ENCODE peak calls at places on chromosomes 4 and X, in nine cellular contexts. U, E, I, K, S, J, X, Z and B are unnamed samples.

GRCh38 chr4:57102050-57102564 is 8.1 kb downstream of the IGFBP7 start:
- DNase-seq in U (no peak), E (no peak), I (no peak), K (peak; percentile 84), S (no peak), J (no peak), X (peak; percentile 83), Z (no peak), B (no peak)

GRCh38 chrX:43676960-43677582 is 21.0 kb downstream of the MAOA start:
- DNase-seq in U (peak; percentile 49), E (peak; percentile 82), I (no peak), K (no peak), S (peak; percentile 66), J (no peak), X (peak; percentile 65), Z (no peak), B (no peak)

GRCh38 chr4:87953776-87954175 is 21.7 kb upstream of the SPP1 start:
- DNase-seq in U (no peak), E (no peak), I (no peak), K (no peak), S (no peak), J (no peak), X (no peak), Z (no peak), B (no peak)

GRCh38 chrX:154436597-154437397 is at the start of gene GDI1:
- DNase-seq in U (peak; percentile 70), E (peak; percentile 60), I (peak; percentile 30), K (peak; percentile 74), S (peak; percentile 80), J (peak; percentile 57), X (peak; percentile 31), Z (peak; percentile 43), B (no peak)

GRCh38 chr4:84235545-84235944 is 263.5 kb downstream of the NKX6-1 start:
- DNase-seq in U (no peak), E (no peak), I (no peak), K (no peak), S (no peak), J (no peak), X (no peak), Z (no peak), B (no peak)

GRCh38 chr4:26873391-26874026 is 12.9 kb downstream of the STIM2 start:
- DNase-seq in U (no peak), E (peak; percentile 47), I (no peak), K (no peak), S (no peak), J (peak; percentile 62), X (no peak), Z (no peak), B (peak; percentile 74)

GRCh38 chrX:137072396-137072795 is 38.6 kb upstream of the GPR101 start:
- DNase-seq in U (no peak), E (no peak), I (no peak), K (no peak), S (no peak), J (no peak), X (no peak), Z (no peak), B (no peak)

GRCh38 chr4:51890760-51891159 is 47.8 kb downstream of the DCUN1D4 start:
- DNase-seq in U (no peak), E (no peak), I (no peak), K (no peak), S (no peak), J (no peak), X (no peak), Z (no peak), B (no peak)

GRCh38 chr4:158891256-158891655 is 122.4 kb downstream of the FNIP2 start:
- DNase-seq in U (no peak), E (no peak), I (no peak), K (no peak), S (no peak), J (no peak), X (no peak), Z (no peak), B (no peak)

GRCh38 chr4:25966171-25966570 is 52.2 kb downstream of the SMIM20 start:
- DNase-seq in U (no peak), E (peak; percentile 42), I (no peak), K (no peak), S (no peak), J (no peak), X (peak; percentile 54), Z (no peak), B (no peak)

GRCh38 chr4:105838082-105838481 is 57.2 kb upstream of the NPNT start:
- DNase-seq in U (no peak), E (no peak), I (no peak), K (no peak), S (no peak), J (no peak), X (no peak), Z (no peak), B (no peak)

GRCh38 chrX:49951524-49952193 is 29.3 kb downstream of the CLCN5 start:
- DNase-seq in U (no peak), E (no peak), I (no peak), K (no peak), S (no peak), J (no peak), X (peak; percentile 3), Z (no peak), B (no peak)

GRCh38 chr4:68182382-68182820 is 52.7 kb upstream of the TMPRSS11F start:
- DNase-seq in U (no peak), E (no peak), I (no peak), K (peak; percentile 48), S (no peak), J (no peak), X (no peak), Z (no peak), B (peak; percentile 43)

GRCh38 chr4:41881931-41882621 is 53.2 kb upstream of the TMEM33 start:
- DNase-seq in U (peak; percentile 71), E (peak; percentile 14), I (no peak), K (no peak), S (peak; percentile 52), J (no peak), X (no peak), Z (no peak), B (no peak)

GRCh38 chr4:126907389-126907788 is 725.4 kb upstream of the INTU start:
- DNase-seq in U (no peak), E (no peak), I (no peak), K (no peak), S (no peak), J (no peak), X (no peak), Z (no peak), B (no peak)

DNA sequence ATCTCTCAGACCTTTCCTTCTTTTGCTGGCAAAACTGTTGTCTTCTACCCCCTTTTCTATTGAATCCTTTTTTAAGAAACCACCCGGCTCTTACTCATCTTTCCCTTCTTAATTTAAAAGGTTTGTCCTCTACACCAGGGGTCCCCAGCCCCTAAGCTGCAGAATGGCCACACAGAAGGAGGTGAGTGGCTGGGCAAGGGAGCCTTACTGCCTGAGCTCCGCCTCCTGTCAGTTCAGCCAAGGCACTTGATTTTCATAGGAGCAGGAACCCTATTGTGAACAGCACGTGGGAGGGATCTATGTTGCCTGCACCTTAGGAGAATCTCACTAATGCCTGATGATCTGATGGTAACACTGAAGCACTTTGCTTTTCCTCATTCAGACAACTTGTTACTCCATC is 726.3 kb upstream of the INTU start:
- DNase-seq in U (peak; percentile 44), E (peak; percentile 38), I (no peak), K (no peak), S (peak; percentile 57), J (no peak), X (no peak), Z (no peak), B (no peak)
- H3K27ac ChIP-seq in U (no peak overlapping the region), E (no peak overlapping the region), I (no peak overlapping the region), K (no peak overlapping the region), S (no peak overlapping the region), J (no peak overlapping the region), X (no peak overlapping the region), Z (no peak overlapping the region), B (no peak overlapping the region)

GRCh38 chrX:106927023-106927422 is 6.8 kb downstream of the CLDN2 start:
- DNase-seq in U (no peak), E (no peak), I (no peak), K (no peak), S (no peak), J (no peak), X (no peak), Z (no peak), B (no peak)
- H3K27ac ChIP-seq in U (no peak overlapping the region), E (no peak overlapping the region), I (no peak overlapping the region), K (no peak overlapping the region), S (no peak overlapping the region), J (no peak overlapping the region), X (no peak overlapping the region), Z (no peak overlapping the region), B (no peak overlapping the region)

DNA sequence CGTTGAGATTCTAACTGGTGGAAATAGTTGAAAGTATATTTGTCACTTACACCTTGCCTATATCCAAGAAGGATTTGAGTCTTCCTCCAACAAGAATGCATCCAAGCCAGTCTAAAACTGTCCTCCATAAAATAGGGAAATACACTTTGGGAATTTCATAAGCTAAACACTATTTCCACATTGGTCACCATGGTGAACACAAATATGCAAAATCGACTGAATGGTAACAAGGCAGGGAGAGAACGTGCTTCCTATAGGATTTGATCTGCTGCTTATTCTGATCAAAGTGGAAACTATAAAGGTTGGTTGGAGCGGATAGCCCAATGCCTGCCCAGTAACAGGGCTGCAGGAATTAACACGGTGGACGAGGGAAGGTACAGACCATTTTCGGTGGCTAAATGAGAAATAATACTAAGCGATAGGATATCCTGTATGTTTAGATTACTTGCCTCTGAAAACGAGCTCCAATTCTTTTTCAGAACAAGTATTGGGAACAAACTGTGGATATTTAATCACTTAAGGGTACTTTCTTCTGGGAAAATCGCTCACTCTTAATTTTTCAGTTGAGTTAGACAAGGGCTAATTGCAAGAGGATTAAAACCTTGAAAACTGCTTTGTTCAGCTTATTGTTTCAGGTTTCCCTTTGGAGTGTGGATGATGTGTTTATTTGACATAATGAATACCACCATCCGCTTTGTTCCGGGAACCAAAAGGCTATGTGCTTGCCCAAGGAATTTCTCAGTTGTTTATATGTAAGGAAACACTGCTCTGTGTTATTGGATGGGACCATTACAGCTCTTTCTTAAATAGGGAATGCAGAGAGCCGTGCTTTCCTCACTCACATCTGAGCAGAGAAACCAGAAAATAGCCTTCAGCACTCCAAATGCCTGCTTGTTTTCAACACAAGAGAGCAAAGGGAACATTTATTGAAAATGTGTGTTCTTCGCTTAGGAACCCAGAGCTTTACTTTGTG is 194.4 kb downstream of the CBR4 start:
- DNase-seq in U (no peak), E (no peak), I (no peak), K (no peak), S (peak; percentile 68), J (no peak), X (peak; percentile 95), Z (no peak), B (no peak)
- H3K27ac ChIP-seq in U (peak overlapping the region; percentile 91), E (no peak overlapping the region), I (no peak overlapping the region), K (peak overlapping the region; percentile 88), S (peak overlapping the region; percentile 96), J (no peak overlapping the region), X (peak overlapping the region; percentile 32), Z (peak overlapping the region; percentile 79), B (peak overlapping the region; percentile 40)

GRCh38 chr4:31325300-31325699 is 605.1 kb downstream of the PCDH7 start:
- DNase-seq in U (no peak), E (no peak), I (no peak), K (no peak), S (no peak), J (no peak), X (no peak), Z (no peak), B (no peak)

GRCh38 chr4:31324814-31325213 is 604.6 kb downstream of the PCDH7 start:
- DNase-seq in U (no peak), E (no peak), I (no peak), K (no peak), S (no peak), J (no peak), X (no peak), Z (no peak), B (no peak)

GRCh38 chr4:31328921-31329320 is 608.8 kb downstream of the PCDH7 start:
- DNase-seq in U (no peak), E (no peak), I (no peak), K (no peak), S (no peak), J (no peak), X (peak; percentile 82), Z (no peak), B (no peak)

GRCh38 chr4:31327031-31327430 is 606.9 kb downstream of the PCDH7 start:
- DNase-seq in U (no peak), E (no peak), I (no peak), K (no peak), S (no peak), J (no peak), X (no peak), Z (no peak), B (no peak)
- H3K27ac ChIP-seq in U (no peak overlapping the region), E (no peak overlapping the region), I (no peak overlapping the region), K (no peak overlapping the region), S (no peak overlapping the region), J (no peak overlapping the region), X (no peak overlapping the region), Z (no peak overlapping the region), B (no peak overlapping the region)